ENCODE peak calls at places on chromosome 21, in eight cellular contexts. One of them, this sample, is unnamed.

GRCh38 chr21:16572032-16572431 is 842.2 kb downstream of the USP25 start:
- DNase-seq in RWPE1: no peak
- DNase-seq in COR-L47: no peak
- DNase-seq in astrocyte of the spinal cord: peak; percentile 63
- DNase-seq in effector memory CD8-positive, alpha-beta T cell: no peak
- DNase-seq in activated T-cell treated with anti-CD3 and anti-CD28 coated beads for 24 hours: no peak
- DNase-seq in psoas muscle: no peak
- DNase-seq in esophagus muscularis mucosa: no peak
- DNase-seq in this sample: no peak

GRCh38 chr21:44896561-44897286 is 23.2 kb upstream of the PTTG1IP start:
- DNase-seq in RWPE1: no peak
- DNase-seq in COR-L47: no peak
- DNase-seq in astrocyte of the spinal cord: no peak
- DNase-seq in effector memory CD8-positive, alpha-beta T cell: no peak
- DNase-seq in activated T-cell treated with anti-CD3 and anti-CD28 coated beads for 24 hours: no peak
- DNase-seq in psoas muscle: no peak
- DNase-seq in esophagus muscularis mucosa: no peak
- DNase-seq in this sample: no peak

GRCh38 chr21:33268392-33268735 is 2.2 kb downstream of the IL10RB start:
- DNase-seq in RWPE1: no peak
- DNase-seq in COR-L47: no peak
- DNase-seq in astrocyte of the spinal cord: no peak
- DNase-seq in effector memory CD8-positive, alpha-beta T cell: no peak
- DNase-seq in activated T-cell treated with anti-CD3 and anti-CD28 coated beads for 24 hours: no peak
- DNase-seq in psoas muscle: no peak
- DNase-seq in esophagus muscularis mucosa: no peak
- DNase-seq in this sample: peak; percentile 44

GRCh38 chr21:33441489-33442477 is 38.0 kb downstream of the TMEM50B start:
- DNase-seq in RWPE1: peak; percentile 73
- DNase-seq in COR-L47: peak; percentile 38
- DNase-seq in astrocyte of the spinal cord: peak; percentile 75
- DNase-seq in effector memory CD8-positive, alpha-beta T cell: no peak
- DNase-seq in activated T-cell treated with anti-CD3 and anti-CD28 coated beads for 24 hours: no peak
- DNase-seq in psoas muscle: peak; percentile 67
- DNase-seq in esophagus muscularis mucosa: no peak
- DNase-seq in this sample: peak; percentile 54

GRCh38 chr21:42309753-42310213 is 5.4 kb downstream of the TFF3 start:
- DNase-seq in RWPE1: peak; percentile 52
- DNase-seq in COR-L47: peak; percentile 54
- DNase-seq in astrocyte of the spinal cord: peak; percentile 4
- DNase-seq in effector memory CD8-positive, alpha-beta T cell: peak; percentile 68
- DNase-seq in activated T-cell treated with anti-CD3 and anti-CD28 coated beads for 24 hours: peak; percentile 48
- DNase-seq in psoas muscle: peak; percentile 77
- DNase-seq in esophagus muscularis mucosa: no peak
- DNase-seq in this sample: peak; percentile 57

GRCh38 chr21:34936874-34937563 is 112.1 kb downstream of the RUNX1 start:
- DNase-seq in RWPE1: no peak
- DNase-seq in COR-L47: peak; percentile 34
- DNase-seq in astrocyte of the spinal cord: no peak
- DNase-seq in effector memory CD8-positive, alpha-beta T cell: no peak
- DNase-seq in activated T-cell treated with anti-CD3 and anti-CD28 coated beads for 24 hours: no peak
- DNase-seq in psoas muscle: no peak
- DNase-seq in esophagus muscularis mucosa: no peak
- DNase-seq in this sample: no peak

GRCh38 chr21:46355161-46356004 is 31.4 kb downstream of the PCNT start:
- DNase-seq in RWPE1: no peak
- DNase-seq in COR-L47: no peak
- DNase-seq in astrocyte of the spinal cord: no peak
- DNase-seq in effector memory CD8-positive, alpha-beta T cell: peak; percentile 6
- DNase-seq in activated T-cell treated with anti-CD3 and anti-CD28 coated beads for 24 hours: no peak
- DNase-seq in psoas muscle: peak; percentile 65
- DNase-seq in esophagus muscularis mucosa: no peak
- DNase-seq in this sample: no peak

GRCh38 chr21:18760247-18760646 is 356.7 kb upstream of the TMPRSS15 start:
- DNase-seq in RWPE1: no peak
- DNase-seq in COR-L47: no peak
- DNase-seq in astrocyte of the spinal cord: no peak
- DNase-seq in effector memory CD8-positive, alpha-beta T cell: no peak
- DNase-seq in activated T-cell treated with anti-CD3 and anti-CD28 coated beads for 24 hours: no peak
- DNase-seq in psoas muscle: no peak
- DNase-seq in esophagus muscularis mucosa: no peak
- DNase-seq in this sample: no peak

GRCh38 chr21:44405948-44406872 is 49.1 kb upstream of the LRRC3 start:
- DNase-seq in RWPE1: no peak
- DNase-seq in COR-L47: no peak
- DNase-seq in astrocyte of the spinal cord: no peak
- DNase-seq in effector memory CD8-positive, alpha-beta T cell: no peak
- DNase-seq in activated T-cell treated with anti-CD3 and anti-CD28 coated beads for 24 hours: no peak
- DNase-seq in psoas muscle: no peak
- DNase-seq in esophagus muscularis mucosa: no peak
- DNase-seq in this sample: no peak

GRCh38 chr21:42746593-42747266 is 93.3 kb downstream of the PDE9A start:
- DNase-seq in RWPE1: no peak
- DNase-seq in COR-L47: no peak
- DNase-seq in astrocyte of the spinal cord: no peak
- DNase-seq in effector memory CD8-positive, alpha-beta T cell: peak; percentile 25
- DNase-seq in activated T-cell treated with anti-CD3 and anti-CD28 coated beads for 24 hours: peak; percentile 16
- DNase-seq in psoas muscle: no peak
- DNase-seq in esophagus muscularis mucosa: no peak
- DNase-seq in this sample: no peak

GRCh38 chr21:34949499-34949898 is 99.6 kb downstream of the RUNX1 start:
- DNase-seq in RWPE1: no peak
- DNase-seq in COR-L47: no peak
- DNase-seq in astrocyte of the spinal cord: no peak
- DNase-seq in effector memory CD8-positive, alpha-beta T cell: no peak
- DNase-seq in activated T-cell treated with anti-CD3 and anti-CD28 coated beads for 24 hours: no peak
- DNase-seq in psoas muscle: no peak
- DNase-seq in esophagus muscularis mucosa: no peak
- DNase-seq in this sample: no peak

GRCh38 chr21:33668620-33669019 is 26.3 kb downstream of the ITSN1 start:
- DNase-seq in RWPE1: no peak
- DNase-seq in COR-L47: no peak
- DNase-seq in astrocyte of the spinal cord: no peak
- DNase-seq in effector memory CD8-positive, alpha-beta T cell: no peak
- DNase-seq in activated T-cell treated with anti-CD3 and anti-CD28 coated beads for 24 hours: no peak
- DNase-seq in psoas muscle: no peak
- DNase-seq in esophagus muscularis mucosa: no peak
- DNase-seq in this sample: no peak

GRCh38 chr21:31967334-31967733 is 94.5 kb downstream of the HUNK start:
- DNase-seq in RWPE1: no peak
- DNase-seq in COR-L47: no peak
- DNase-seq in astrocyte of the spinal cord: no peak
- DNase-seq in effector memory CD8-positive, alpha-beta T cell: no peak
- DNase-seq in activated T-cell treated with anti-CD3 and anti-CD28 coated beads for 24 hours: no peak
- DNase-seq in psoas muscle: no peak
- DNase-seq in esophagus muscularis mucosa: no peak
- DNase-seq in this sample: no peak

GRCh38 chr21:14889080-14889805 is 175.6 kb downstream of the NRIP1 start:
- DNase-seq in RWPE1: no peak
- DNase-seq in COR-L47: no peak
- DNase-seq in astrocyte of the spinal cord: peak; percentile 84
- DNase-seq in effector memory CD8-positive, alpha-beta T cell: no peak
- DNase-seq in activated T-cell treated with anti-CD3 and anti-CD28 coated beads for 24 hours: no peak
- DNase-seq in psoas muscle: no peak
- DNase-seq in esophagus muscularis mucosa: no peak
- DNase-seq in this sample: no peak

GRCh38 chr21:45209046-45209445 is 78.6 kb downstream of the POFUT2 start:
- DNase-seq in RWPE1: peak; percentile 7
- DNase-seq in COR-L47: no peak
- DNase-seq in astrocyte of the spinal cord: peak; percentile 64
- DNase-seq in effector memory CD8-positive, alpha-beta T cell: no peak
- DNase-seq in activated T-cell treated with anti-CD3 and anti-CD28 coated beads for 24 hours: no peak
- DNase-seq in psoas muscle: no peak
- DNase-seq in esophagus muscularis mucosa: no peak
- DNase-seq in this sample: no peak